ENCODE peak calls at places on chromosomes 12 and 14, in seven cellular contexts. One of them, this sample, is unnamed.

GRCh38 chr12:116261525-116262100 is 15.9 kb downstream of the MED13L start:
- DNase-seq in neuronal stem cell: no peak
- DNase-seq in esophagus squamous epithelium: no peak
- DNase-seq in small intestine: no peak
- DNase-seq in thoracic aorta: no peak
- DNase-seq in GM23248: no peak
- DNase-seq in MM.1S: no peak
- DNase-seq in this sample: no peak

GRCh38 chr12:26629864-26630263 is 203.1 kb downstream of the ITPR2 start:
- DNase-seq in neuronal stem cell: no peak
- DNase-seq in esophagus squamous epithelium: no peak
- DNase-seq in small intestine: no peak
- DNase-seq in thoracic aorta: no peak
- DNase-seq in GM23248: peak
- DNase-seq in MM.1S: no peak
- DNase-seq in this sample: no peak

GRCh38 chr12:77893918-77894317 is 63.2 kb downstream of the NAV3 start:
- DNase-seq in neuronal stem cell: no peak
- DNase-seq in esophagus squamous epithelium: no peak
- DNase-seq in small intestine: peak
- DNase-seq in thoracic aorta: no peak
- DNase-seq in GM23248: no peak
- DNase-seq in MM.1S: no peak
- DNase-seq in this sample: no peak

GRCh38 chr12:106080111-106080732 is 58.5 kb downstream of the NUAK1 start:
- DNase-seq in neuronal stem cell: peak
- DNase-seq in esophagus squamous epithelium: no peak
- DNase-seq in small intestine: no peak
- DNase-seq in thoracic aorta: no peak
- DNase-seq in GM23248: peak
- DNase-seq in MM.1S: no peak
- DNase-seq in this sample: no peak

GRCh38 chr14:72804653-72805180 is 89.2 kb downstream of the DPF3 start:
- DNase-seq in neuronal stem cell: no peak
- DNase-seq in esophagus squamous epithelium: no peak
- DNase-seq in small intestine: no peak
- DNase-seq in thoracic aorta: no peak
- DNase-seq in GM23248: no peak
- DNase-seq in MM.1S: no peak
- DNase-seq in this sample: no peak

GRCh38 chr12:112013601-112014402 is 576 bp downstream of the ERP29 start:
- DNase-seq in neuronal stem cell: peak
- DNase-seq in esophagus squamous epithelium: no peak
- DNase-seq in small intestine: peak
- DNase-seq in thoracic aorta: no peak
- DNase-seq in GM23248: peak
- DNase-seq in MM.1S: peak
- DNase-seq in this sample: peak

GRCh38 chr12:49410833-49411232 is 43.6 kb downstream of the SPATS2 start:
- DNase-seq in neuronal stem cell: no peak
- DNase-seq in esophagus squamous epithelium: no peak
- DNase-seq in small intestine: no peak
- DNase-seq in thoracic aorta: no peak
- DNase-seq in GM23248: no peak
- DNase-seq in MM.1S: no peak
- DNase-seq in this sample: no peak

GRCh38 chr14:65832431-65833253 is 420.1 kb downstream of the FUT8 start:
- DNase-seq in neuronal stem cell: no peak
- DNase-seq in esophagus squamous epithelium: no peak
- DNase-seq in small intestine: no peak
- DNase-seq in thoracic aorta: no peak
- DNase-seq in GM23248: peak
- DNase-seq in MM.1S: no peak
- DNase-seq in this sample: no peak

GRCh38 chr14:105314287-105315185 is at the start of gene PACS2:
- DNase-seq in neuronal stem cell: peak
- DNase-seq in esophagus squamous epithelium: no peak
- DNase-seq in small intestine: peak
- DNase-seq in thoracic aorta: no peak
- DNase-seq in GM23248: peak
- DNase-seq in MM.1S: peak
- DNase-seq in this sample: no peak

GRCh38 chr14:37623552-37623951 is 28.1 kb downstream of the TTC6 start:
- DNase-seq in neuronal stem cell: no peak
- DNase-seq in esophagus squamous epithelium: no peak
- DNase-seq in small intestine: no peak
- DNase-seq in thoracic aorta: no peak
- DNase-seq in GM23248: peak
- DNase-seq in MM.1S: no peak
- DNase-seq in this sample: peak

GRCh38 chr14:72844528-72844927 is 49.4 kb downstream of the DPF3 start:
- DNase-seq in neuronal stem cell: no peak
- DNase-seq in esophagus squamous epithelium: no peak
- DNase-seq in small intestine: no peak
- DNase-seq in thoracic aorta: no peak
- DNase-seq in GM23248: peak
- DNase-seq in MM.1S: no peak
- DNase-seq in this sample: no peak

GRCh38 chr12:76256904-76257303 is 91.3 kb downstream of the BBS10 start:
- DNase-seq in neuronal stem cell: no peak
- DNase-seq in esophagus squamous epithelium: no peak
- DNase-seq in small intestine: no peak
- DNase-seq in thoracic aorta: no peak
- DNase-seq in GM23248: no peak
- DNase-seq in MM.1S: no peak
- DNase-seq in this sample: no peak

GRCh38 chr14:34693228-34693939 is 21.0 kb downstream of the CFL2 start:
- DNase-seq in neuronal stem cell: no peak
- DNase-seq in esophagus squamous epithelium: no peak
- DNase-seq in small intestine: peak
- DNase-seq in thoracic aorta: no peak
- DNase-seq in GM23248: peak
- DNase-seq in MM.1S: no peak
- DNase-seq in this sample: no peak

GRCh38 chr12:49805409-49805808 is 22.8 kb downstream of the NCKAP5L start:
- DNase-seq in neuronal stem cell: no peak
- DNase-seq in esophagus squamous epithelium: no peak
- DNase-seq in small intestine: no peak
- DNase-seq in thoracic aorta: no peak
- DNase-seq in GM23248: no peak
- DNase-seq in MM.1S: no peak
- DNase-seq in this sample: no peak

GRCh38 chr12:130953783-130954543 is at the start of gene ADGRD1:
- DNase-seq in neuronal stem cell: no peak
- DNase-seq in esophagus squamous epithelium: no peak
- DNase-seq in small intestine: peak
- DNase-seq in thoracic aorta: no peak
- DNase-seq in GM23248: peak
- DNase-seq in MM.1S: no peak
- DNase-seq in this sample: no peak

GRCh38 chr12:2813573-2814185 is 1.2 kb downstream of the ITFG2 start:
- DNase-seq in neuronal stem cell: no peak
- DNase-seq in esophagus squamous epithelium: no peak
- DNase-seq in small intestine: peak
- DNase-seq in thoracic aorta: no peak
- DNase-seq in GM23248: peak
- DNase-seq in MM.1S: peak
- DNase-seq in this sample: no peak

GRCh38 chr14:31465113-31465512 is 7.8 kb upstream of the DTD2 start:
- DNase-seq in neuronal stem cell: no peak
- DNase-seq in esophagus squamous epithelium: no peak
- DNase-seq in small intestine: no peak
- DNase-seq in thoracic aorta: no peak
- DNase-seq in GM23248: peak
- DNase-seq in MM.1S: no peak
- DNase-seq in this sample: no peak

DNA sequence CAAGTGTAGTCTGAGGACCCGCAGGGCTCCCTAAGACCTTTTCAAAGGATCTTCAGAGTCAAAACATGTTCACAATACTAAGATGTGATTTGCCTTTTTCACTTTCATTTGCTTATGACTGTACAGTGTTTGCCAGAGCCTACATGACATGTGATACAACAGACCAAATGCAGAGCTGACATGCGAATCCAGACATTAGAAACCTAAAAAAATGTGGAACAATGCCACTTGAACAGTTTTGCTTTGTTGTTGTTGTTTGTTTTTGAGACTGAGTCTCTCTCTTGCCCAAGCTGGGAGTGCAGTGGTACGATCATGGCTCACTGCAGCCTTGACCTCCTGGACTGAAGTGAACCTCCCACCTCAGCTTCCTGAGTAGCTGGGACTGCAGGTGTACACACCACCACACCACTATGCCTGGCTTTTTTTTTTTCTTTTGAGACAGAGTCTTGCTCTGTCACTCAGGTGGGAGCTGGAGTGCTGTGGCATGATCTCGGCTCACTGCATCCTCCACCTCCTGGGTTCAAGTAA is 5.3 kb upstream of the RAB35 start:
- DNase-seq in neuronal stem cell: no peak
- DNase-seq in esophagus squamous epithelium: no peak
- DNase-seq in small intestine: peak
- DNase-seq in thoracic aorta: no peak
- DNase-seq in GM23248: peak
- DNase-seq in MM.1S: peak
- DNase-seq in this sample: no peak
- H3K27ac ChIP-seq in neuronal stem cell: no peak
- H3K27ac ChIP-seq in esophagus squamous epithelium: no peak
- H3K27ac ChIP-seq in small intestine: no peak
- H3K27ac ChIP-seq in thoracic aorta: no peak
- H3K27ac ChIP-seq in GM23248: no peak
- H3K27ac ChIP-seq in MM.1S: peak
- H3K27ac ChIP-seq in this sample: no peak

GRCh38 chr12:25023808-25024207 is 74.9 kb upstream of the BCAT1 start:
- DNase-seq in neuronal stem cell: no peak
- DNase-seq in esophagus squamous epithelium: no peak
- DNase-seq in small intestine: no peak
- DNase-seq in thoracic aorta: no peak
- DNase-seq in GM23248: no peak
- DNase-seq in MM.1S: no peak
- DNase-seq in this sample: no peak

GRCh38 chr12:25025951-25026490 is 77.1 kb upstream of the BCAT1 start:
- DNase-seq in neuronal stem cell: no peak
- DNase-seq in esophagus squamous epithelium: no peak
- DNase-seq in small intestine: no peak
- DNase-seq in thoracic aorta: no peak
- DNase-seq in GM23248: no peak
- DNase-seq in MM.1S: no peak
- DNase-seq in this sample: no peak

GRCh38 chr12:25020621-25021243 is 71.8 kb upstream of the BCAT1 start:
- DNase-seq in neuronal stem cell: no peak
- DNase-seq in esophagus squamous epithelium: no peak
- DNase-seq in small intestine: no peak
- DNase-seq in thoracic aorta: no peak
- DNase-seq in GM23248: no peak
- DNase-seq in MM.1S: peak
- DNase-seq in this sample: no peak

GRCh38 chr12:25025260-25025659 is 76.4 kb upstream of the BCAT1 start:
- DNase-seq in neuronal stem cell: peak
- DNase-seq in esophagus squamous epithelium: no peak
- DNase-seq in small intestine: no peak
- DNase-seq in thoracic aorta: no peak
- DNase-seq in GM23248: no peak
- DNase-seq in MM.1S: no peak
- DNase-seq in this sample: no peak
- H3K27ac ChIP-seq in neuronal stem cell: peak
- H3K27ac ChIP-seq in esophagus squamous epithelium: no peak
- H3K27ac ChIP-seq in small intestine: no peak
- H3K27ac ChIP-seq in thoracic aorta: no peak
- H3K27ac ChIP-seq in GM23248: no peak
- H3K27ac ChIP-seq in MM.1S: no peak
- H3K27ac ChIP-seq in this sample: no peak

DNA sequence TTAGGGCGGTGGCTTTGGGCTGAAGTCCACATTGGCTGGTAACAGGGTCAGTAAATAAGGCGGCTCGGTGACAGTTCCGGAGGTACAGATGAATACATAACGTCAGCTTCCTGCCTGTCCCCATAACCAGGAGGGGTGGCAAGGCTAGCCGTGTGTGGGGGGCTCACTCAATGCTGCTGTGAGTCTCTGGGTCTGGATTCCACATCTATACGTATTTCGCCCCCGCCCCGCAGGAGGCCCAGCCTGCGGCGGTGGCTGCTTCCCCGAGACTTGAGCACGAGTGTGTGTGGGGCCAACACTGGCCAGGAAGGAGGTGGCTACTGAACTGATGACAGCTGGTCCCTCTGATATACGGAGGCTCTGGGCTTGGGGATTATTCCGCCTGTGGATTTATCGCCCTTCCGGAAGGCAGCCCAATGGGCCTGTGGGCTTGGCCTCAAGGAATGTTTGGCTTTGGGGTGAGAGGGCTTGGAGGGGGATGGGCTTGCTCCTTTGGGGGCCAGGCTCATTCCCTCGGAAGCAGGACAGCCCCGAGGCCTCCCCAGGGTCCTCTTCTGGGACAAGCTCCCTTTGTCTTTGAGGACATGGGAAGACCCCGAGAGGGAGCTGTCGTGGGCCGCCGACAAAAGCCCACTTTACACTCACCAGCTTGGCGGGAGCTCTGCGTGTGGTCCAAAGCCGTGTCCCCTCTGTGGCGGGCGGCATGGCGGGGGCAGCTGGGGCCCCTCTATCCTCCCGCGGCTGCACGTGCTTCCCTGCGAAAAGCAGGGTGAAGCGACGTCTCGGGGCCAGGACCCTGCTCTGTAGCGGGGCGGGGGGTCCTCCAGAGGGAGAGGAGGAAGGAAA is 82.1 kb downstream of the KIF26A start:
- DNase-seq in neuronal stem cell: no peak
- DNase-seq in esophagus squamous epithelium: no peak
- DNase-seq in small intestine: peak
- DNase-seq in thoracic aorta: no peak
- DNase-seq in GM23248: no peak
- DNase-seq in MM.1S: no peak
- DNase-seq in this sample: no peak
- H3K27ac ChIP-seq in neuronal stem cell: no peak
- H3K27ac ChIP-seq in esophagus squamous epithelium: no peak
- H3K27ac ChIP-seq in small intestine: no peak
- H3K27ac ChIP-seq in thoracic aorta: no peak
- H3K27ac ChIP-seq in GM23248: no peak
- H3K27ac ChIP-seq in MM.1S: no peak
- H3K27ac ChIP-seq in this sample: no peak

GRCh38 chr12:32820376-32820931 is 64.8 kb upstream of the YARS2 start:
- DNase-seq in neuronal stem cell: no peak
- DNase-seq in esophagus squamous epithelium: no peak
- DNase-seq in small intestine: no peak
- DNase-seq in thoracic aorta: no peak
- DNase-seq in GM23248: no peak
- DNase-seq in MM.1S: no peak
- DNase-seq in this sample: no peak

GRCh38 chr12:32821293-32822089 is 65.8 kb upstream of the YARS2 start:
- DNase-seq in neuronal stem cell: no peak
- DNase-seq in esophagus squamous epithelium: no peak
- DNase-seq in small intestine: no peak
- DNase-seq in thoracic aorta: no peak
- DNase-seq in GM23248: no peak
- DNase-seq in MM.1S: peak
- DNase-seq in this sample: no peak

GRCh38 chr12:32819424-32819823 is 63.7 kb upstream of the YARS2 start:
- DNase-seq in neuronal stem cell: no peak
- DNase-seq in esophagus squamous epithelium: no peak
- DNase-seq in small intestine: no peak
- DNase-seq in thoracic aorta: no peak
- DNase-seq in GM23248: no peak
- DNase-seq in MM.1S: no peak
- DNase-seq in this sample: no peak

GRCh38 chr12:32824596-32824995 is 68.9 kb upstream of the YARS2 start:
- DNase-seq in neuronal stem cell: no peak
- DNase-seq in esophagus squamous epithelium: no peak
- DNase-seq in small intestine: no peak
- DNase-seq in thoracic aorta: no peak
- DNase-seq in GM23248: no peak
- DNase-seq in MM.1S: peak
- DNase-seq in this sample: no peak

GRCh38 chr12:32822344-32822743 is 66.6 kb upstream of the YARS2 start:
- DNase-seq in neuronal stem cell: no peak
- DNase-seq in esophagus squamous epithelium: no peak
- DNase-seq in small intestine: no peak
- DNase-seq in thoracic aorta: no peak
- DNase-seq in GM23248: no peak
- DNase-seq in MM.1S: no peak
- DNase-seq in this sample: no peak
- H3K27ac ChIP-seq in neuronal stem cell: no peak
- H3K27ac ChIP-seq in esophagus squamous epithelium: no peak
- H3K27ac ChIP-seq in small intestine: no peak
- H3K27ac ChIP-seq in thoracic aorta: no peak
- H3K27ac ChIP-seq in GM23248: no peak
- H3K27ac ChIP-seq in MM.1S: peak
- H3K27ac ChIP-seq in this sample: peak